ENCODE peak calls at places on chromosomes 2 and 18, in seven cellular contexts. T is neural crest cell, N is T-cell, U is NCI-H1105, Q is HL-60, E is AG20443, V is cardiac fibroblast. Z is an unnamed sample.

GRCh38 chr2:36918307-36918706 is 48.0 kb downstream of the STRN start:
- DNase-seq in N (no peak), U (no peak), Q (no peak), T (no peak), E (no peak), V (no peak), Z (no peak)

GRCh38 chr18:50805732-50806131 is 14.1 kb downstream of the MRO start:
- DNase-seq in V (no peak), Q (peak), N (no peak), U (no peak), T (no peak), E (no peak), Z (no peak)

GRCh38 chr2:121099329-121100318 is 185.4 kb downstream of the TFCP2L1 start:
- DNase-seq in Q (no peak), T (no peak), E (peak), N (no peak), V (no peak), U (no peak), Z (no peak)

GRCh38 chr2:121819846-121820245 is 64.4 kb downstream of the TSN start:
- DNase-seq in V (no peak), N (no peak), T (no peak), E (no peak), Q (no peak), U (no peak), Z (no peak)

GRCh38 chr2:60819155-60819862 is 62.1 kb upstream of the REL start:
- DNase-seq in T (no peak), N (peak), E (no peak), U (no peak), V (no peak), Q (no peak), Z (peak)

GRCh38 chr18:10182009-10182624 is 268.3 kb downstream of the VAPA start:
- DNase-seq in Q (no peak), T (no peak), E (no peak), U (no peak), N (no peak), V (no peak), Z (no peak)

GRCh38 chr18:22504665-22505064 is 87.0 kb upstream of the CTAGE1 start:
- DNase-seq in U (no peak), Q (no peak), V (no peak), E (no peak), N (no peak), T (no peak), Z (no peak)

GRCh38 chr18:36850527-36851201 is 21.7 kb downstream of the KIAA1328 start:
- DNase-seq in T (no peak), N (no peak), U (no peak), E (peak), Q (no peak), V (peak), Z (no peak)

GRCh38 chr2:40190457-40190856 is 261.4 kb downstream of the SLC8A1 start:
- DNase-seq in T (no peak), N (no peak), E (no peak), U (no peak), V (no peak), Q (no peak), Z (no peak)

GRCh38 chr2:46351388-46352141 is 54.4 kb downstream of the EPAS1 start:
- DNase-seq in N (peak), V (no peak), Q (no peak), T (no peak), U (no peak), E (no peak), Z (peak)

GRCh38 chr2:112726487-112727190 is 5.8 kb downstream of the NT5DC4 start:
- DNase-seq in U (peak), E (peak), V (peak), N (peak), T (peak), Q (peak), Z (peak)

Z was measured in effector CD4-positive, alpha-beta T cell.